ENCODE peak calls at places on chromosomes 1 and 21, in six cellular contexts. One of them, this sample, is unnamed.

GRCh38 chr1:36175137-36176095 is 19.5 kb downstream of the MAP7D1 start:
- DNase-seq in endothelial cell of umbilical vein: no peak
- DNase-seq in neural crest cell: no peak
- DNase-seq in hepatocyte: no peak
- DNase-seq in colonic mucosa: no peak
- DNase-seq in CD4-positive, alpha-beta T cell: no peak
- DNase-seq in this sample: no peak

GRCh38 chr1:231519166-231519565 is 9.3 kb upstream of the TSNAX start:
- DNase-seq in endothelial cell of umbilical vein: no peak
- DNase-seq in neural crest cell: no peak
- DNase-seq in hepatocyte: no peak
- DNase-seq in colonic mucosa: no peak
- DNase-seq in CD4-positive, alpha-beta T cell: no peak
- DNase-seq in this sample: no peak

GRCh38 chr1:34378968-34379729 is 202.4 kb downstream of the C1orf94 start:
- DNase-seq in endothelial cell of umbilical vein: no peak
- DNase-seq in neural crest cell: no peak
- DNase-seq in hepatocyte: peak
- DNase-seq in colonic mucosa: no peak
- DNase-seq in CD4-positive, alpha-beta T cell: no peak
- DNase-seq in this sample: no peak

GRCh38 chr1:71081697-71082080 is 854 bp upstream of the ZRANB2 start:
- DNase-seq in endothelial cell of umbilical vein: no peak
- DNase-seq in neural crest cell: no peak
- DNase-seq in hepatocyte: peak
- DNase-seq in colonic mucosa: no peak
- DNase-seq in CD4-positive, alpha-beta T cell: no peak
- DNase-seq in this sample: no peak

GRCh38 chr1:115727706-115728249 is 40.7 kb downstream of the CASQ2 start:
- DNase-seq in endothelial cell of umbilical vein: no peak
- DNase-seq in neural crest cell: no peak
- DNase-seq in hepatocyte: peak
- DNase-seq in colonic mucosa: peak
- DNase-seq in CD4-positive, alpha-beta T cell: no peak
- DNase-seq in this sample: no peak

GRCh38 chr1:222276062-222276461 is 271.8 kb downstream of the HHIPL2 start:
- DNase-seq in endothelial cell of umbilical vein: no peak
- DNase-seq in neural crest cell: no peak
- DNase-seq in hepatocyte: no peak
- DNase-seq in colonic mucosa: no peak
- DNase-seq in CD4-positive, alpha-beta T cell: no peak
- DNase-seq in this sample: no peak

GRCh38 chr1:2124446-2125198 is 70.0 kb downstream of the FAAP20 start:
- DNase-seq in endothelial cell of umbilical vein: no peak
- DNase-seq in neural crest cell: no peak
- DNase-seq in hepatocyte: no peak
- DNase-seq in colonic mucosa: no peak
- DNase-seq in CD4-positive, alpha-beta T cell: no peak
- DNase-seq in this sample: no peak

GRCh38 chr1:244341455-244342450 is 110.0 kb downstream of the ADSS2 start:
- DNase-seq in endothelial cell of umbilical vein: peak
- DNase-seq in neural crest cell: no peak
- DNase-seq in hepatocyte: peak
- DNase-seq in colonic mucosa: peak
- DNase-seq in CD4-positive, alpha-beta T cell: no peak
- DNase-seq in this sample: no peak

GRCh38 chr1:202154766-202155477 is 5.5 kb downstream of the PTPN7 start:
- DNase-seq in endothelial cell of umbilical vein: peak
- DNase-seq in neural crest cell: peak
- DNase-seq in hepatocyte: peak
- DNase-seq in colonic mucosa: peak
- DNase-seq in CD4-positive, alpha-beta T cell: peak
- DNase-seq in this sample: no peak

GRCh38 chr1:29879217-29879616 is 642.9 kb downstream of the PTPRU start:
- DNase-seq in endothelial cell of umbilical vein: no peak
- DNase-seq in neural crest cell: no peak
- DNase-seq in hepatocyte: no peak
- DNase-seq in colonic mucosa: no peak
- DNase-seq in CD4-positive, alpha-beta T cell: no peak
- DNase-seq in this sample: no peak

GRCh38 chr1:162165528-162165927 is 96.0 kb downstream of the NOS1AP start:
- DNase-seq in endothelial cell of umbilical vein: no peak
- DNase-seq in neural crest cell: no peak
- DNase-seq in hepatocyte: no peak
- DNase-seq in colonic mucosa: no peak
- DNase-seq in CD4-positive, alpha-beta T cell: no peak
- DNase-seq in this sample: no peak

GRCh38 chr1:29542476-29543015 is 306.2 kb downstream of the PTPRU start:
- DNase-seq in endothelial cell of umbilical vein: no peak
- DNase-seq in neural crest cell: no peak
- DNase-seq in hepatocyte: no peak
- DNase-seq in colonic mucosa: no peak
- DNase-seq in CD4-positive, alpha-beta T cell: no peak
- DNase-seq in this sample: no peak

GRCh38 chr1:193763313-193763712 is 576.9 kb upstream of the B3GALT2 start:
- DNase-seq in endothelial cell of umbilical vein: peak
- DNase-seq in neural crest cell: no peak
- DNase-seq in hepatocyte: no peak
- DNase-seq in colonic mucosa: no peak
- DNase-seq in CD4-positive, alpha-beta T cell: no peak
- DNase-seq in this sample: no peak

GRCh38 chr1:160169553-160170399 is 18.4 kb downstream of the ATP1A4 start:
- DNase-seq in endothelial cell of umbilical vein: no peak
- DNase-seq in neural crest cell: peak
- DNase-seq in hepatocyte: no peak
- DNase-seq in colonic mucosa: no peak
- DNase-seq in CD4-positive, alpha-beta T cell: no peak
- DNase-seq in this sample: no peak

GRCh38 chr1:209425959-209426358 is 157.6 kb upstream of the CAMK1G start:
- DNase-seq in endothelial cell of umbilical vein: no peak
- DNase-seq in neural crest cell: no peak
- DNase-seq in hepatocyte: no peak
- DNase-seq in colonic mucosa: no peak
- DNase-seq in CD4-positive, alpha-beta T cell: no peak
- DNase-seq in this sample: no peak

GRCh38 chr1:93000751-93001175 is 39.5 kb upstream of the DIPK1A start:
- DNase-seq in endothelial cell of umbilical vein: no peak
- DNase-seq in neural crest cell: no peak
- DNase-seq in hepatocyte: no peak
- DNase-seq in colonic mucosa: no peak
- DNase-seq in CD4-positive, alpha-beta T cell: no peak
- DNase-seq in this sample: no peak

GRCh38 chr1:93004566-93005251 is 43.4 kb upstream of the DIPK1A start:
- DNase-seq in endothelial cell of umbilical vein: no peak
- DNase-seq in neural crest cell: no peak
- DNase-seq in hepatocyte: no peak
- DNase-seq in colonic mucosa: no peak
- DNase-seq in CD4-positive, alpha-beta T cell: no peak
- DNase-seq in this sample: no peak

GRCh38 chr1:93003981-93004380 is 42.7 kb upstream of the DIPK1A start:
- DNase-seq in endothelial cell of umbilical vein: no peak
- DNase-seq in neural crest cell: no peak
- DNase-seq in hepatocyte: no peak
- DNase-seq in colonic mucosa: no peak
- DNase-seq in CD4-positive, alpha-beta T cell: no peak
- DNase-seq in this sample: no peak

GRCh38 chr1:93000291-93000690 is 39.0 kb upstream of the DIPK1A start:
- DNase-seq in endothelial cell of umbilical vein: no peak
- DNase-seq in neural crest cell: no peak
- DNase-seq in hepatocyte: no peak
- DNase-seq in colonic mucosa: no peak
- DNase-seq in CD4-positive, alpha-beta T cell: no peak
- DNase-seq in this sample: no peak

GRCh38 chr1:93001893-93002292 is 40.6 kb upstream of the DIPK1A start:
- DNase-seq in endothelial cell of umbilical vein: no peak
- DNase-seq in neural crest cell: no peak
- DNase-seq in hepatocyte: no peak
- DNase-seq in colonic mucosa: no peak
- DNase-seq in CD4-positive, alpha-beta T cell: no peak
- DNase-seq in this sample: no peak
- TF ChIP-seq CTCF in endothelial cell of umbilical vein: no peak
- TF ChIP-seq CTCF in neural crest cell: no peak
- TF ChIP-seq CTCF in hepatocyte: no peak
- TF ChIP-seq CTCF in colonic mucosa: no peak
- TF ChIP-seq CTCF in CD4-positive, alpha-beta T cell: no peak
- TF ChIP-seq CTCF in this sample: no peak

DNA sequence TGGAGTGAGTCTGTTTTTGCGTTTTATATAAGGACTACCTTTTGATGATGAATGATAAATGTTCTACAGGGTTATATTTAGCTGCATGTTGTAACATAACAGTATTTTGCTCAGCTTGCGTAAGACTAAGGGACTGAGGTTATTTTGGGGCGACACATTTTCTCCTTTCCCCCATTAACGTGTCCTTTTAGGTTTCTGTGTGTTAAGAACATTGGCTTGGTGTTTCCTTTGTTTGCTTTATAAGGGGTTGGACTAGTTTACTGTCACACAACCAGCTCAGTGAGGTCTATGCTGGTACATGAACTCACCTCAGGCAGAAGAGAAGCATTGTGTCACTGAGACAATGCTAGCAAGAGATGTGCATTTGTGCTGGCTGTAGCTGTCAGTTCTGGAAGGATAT is 62.4 kb downstream of the CDC14A start:
- DNase-seq in endothelial cell of umbilical vein: no peak
- DNase-seq in neural crest cell: no peak
- DNase-seq in hepatocyte: no peak
- DNase-seq in colonic mucosa: no peak
- DNase-seq in CD4-positive, alpha-beta T cell: no peak
- DNase-seq in this sample: no peak
- TF ChIP-seq CTCF in endothelial cell of umbilical vein: no peak
- TF ChIP-seq CTCF in neural crest cell: no peak
- TF ChIP-seq CTCF in hepatocyte: no peak
- TF ChIP-seq CTCF in colonic mucosa: no peak
- TF ChIP-seq CTCF in CD4-positive, alpha-beta T cell: no peak
- TF ChIP-seq CTCF in this sample: no peak

DNA sequence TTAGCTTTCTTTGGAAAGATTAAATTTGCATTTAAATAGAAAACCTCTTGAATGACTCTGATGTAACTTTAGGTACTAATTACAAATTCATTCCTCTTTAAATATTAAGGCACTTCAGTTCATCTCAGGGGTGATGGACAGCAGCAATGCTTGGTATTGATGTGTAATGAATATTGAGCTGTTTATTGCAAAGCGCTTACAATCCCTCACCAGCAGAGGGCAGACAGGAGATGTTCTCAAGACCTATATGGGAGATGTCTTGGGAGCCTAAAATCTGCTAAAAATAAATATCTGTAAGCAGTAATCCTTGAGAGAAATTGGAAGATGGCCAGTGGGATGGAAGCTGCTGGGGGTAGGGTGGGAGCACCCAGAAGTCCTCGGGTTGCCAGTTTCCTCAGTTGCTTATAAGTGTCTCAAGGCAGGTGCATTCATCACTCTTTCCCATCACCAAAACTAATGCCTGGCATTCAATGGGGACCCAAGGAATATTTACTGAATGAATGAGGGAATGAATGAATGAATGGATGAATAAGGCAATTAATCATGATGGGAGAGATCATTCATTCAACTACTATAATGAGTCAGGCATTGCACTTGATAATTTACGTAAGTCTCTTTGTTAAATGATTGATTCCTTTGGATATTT is 2.3 kb downstream of the KLHDC8A start:
- DNase-seq in endothelial cell of umbilical vein: peak
- DNase-seq in neural crest cell: peak
- DNase-seq in hepatocyte: peak
- DNase-seq in colonic mucosa: peak
- DNase-seq in CD4-positive, alpha-beta T cell: peak
- DNase-seq in this sample: peak
- TF ChIP-seq CTCF in endothelial cell of umbilical vein: peak
- TF ChIP-seq CTCF in neural crest cell: peak
- TF ChIP-seq CTCF in hepatocyte: peak
- TF ChIP-seq CTCF in colonic mucosa: peak
- TF ChIP-seq CTCF in CD4-positive, alpha-beta T cell: peak
- TF ChIP-seq CTCF in this sample: peak

GRCh38 chr1:234000557-234001081 is 96.1 kb downstream of the SLC35F3 start:
- DNase-seq in endothelial cell of umbilical vein: no peak
- DNase-seq in neural crest cell: no peak
- DNase-seq in hepatocyte: no peak
- DNase-seq in colonic mucosa: no peak
- DNase-seq in CD4-positive, alpha-beta T cell: no peak
- DNase-seq in this sample: no peak
- TF ChIP-seq CTCF in endothelial cell of umbilical vein: no peak
- TF ChIP-seq CTCF in neural crest cell: no peak
- TF ChIP-seq CTCF in hepatocyte: peak
- TF ChIP-seq CTCF in colonic mucosa: no peak
- TF ChIP-seq CTCF in CD4-positive, alpha-beta T cell: no peak
- TF ChIP-seq CTCF in this sample: no peak

GRCh38 chr21:44802396-44803153 is 955 bp upstream of the UBE2G2 start:
- DNase-seq in endothelial cell of umbilical vein: no peak
- DNase-seq in neural crest cell: no peak
- DNase-seq in hepatocyte: peak
- DNase-seq in colonic mucosa: no peak
- DNase-seq in CD4-positive, alpha-beta T cell: no peak
- DNase-seq in this sample: no peak

GRCh38 chr21:44797775-44798174 is 3.8 kb downstream of the UBE2G2 start:
- DNase-seq in endothelial cell of umbilical vein: no peak
- DNase-seq in neural crest cell: no peak
- DNase-seq in hepatocyte: no peak
- DNase-seq in colonic mucosa: no peak
- DNase-seq in CD4-positive, alpha-beta T cell: no peak
- DNase-seq in this sample: no peak

GRCh38 chr21:44800971-44801467 is 601 bp downstream of the UBE2G2 start:
- DNase-seq in endothelial cell of umbilical vein: peak
- DNase-seq in neural crest cell: no peak
- DNase-seq in hepatocyte: peak
- DNase-seq in colonic mucosa: peak
- DNase-seq in CD4-positive, alpha-beta T cell: no peak
- DNase-seq in this sample: no peak

GRCh38 chr21:44801468-44802395 is at the start of gene UBE2G2:
- DNase-seq in endothelial cell of umbilical vein: peak
- DNase-seq in neural crest cell: peak
- DNase-seq in hepatocyte: peak
- DNase-seq in colonic mucosa: peak
- DNase-seq in CD4-positive, alpha-beta T cell: peak
- DNase-seq in this sample: peak

DNA sequence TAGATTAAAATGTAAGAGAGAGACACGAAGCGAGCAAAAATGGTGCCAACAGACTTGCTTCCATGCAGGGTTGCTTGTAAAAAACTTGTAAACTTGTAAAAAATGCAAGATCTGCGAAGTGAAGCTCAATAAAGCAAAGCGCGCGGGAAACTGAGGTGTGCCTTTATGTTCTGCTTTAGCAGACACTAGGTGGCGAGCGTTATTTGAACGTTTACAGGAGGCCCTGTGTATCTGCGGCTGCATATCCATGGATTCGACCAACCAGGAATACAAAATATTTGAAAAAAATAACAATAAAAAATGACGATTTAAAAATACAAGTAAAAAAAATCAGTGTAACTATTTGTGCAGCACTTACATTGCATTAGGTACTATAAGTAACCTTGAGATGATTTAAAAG is 1.5 kb downstream of the UBE2G2 start:
- DNase-seq in endothelial cell of umbilical vein: peak
- DNase-seq in neural crest cell: no peak
- DNase-seq in hepatocyte: peak
- DNase-seq in colonic mucosa: peak
- DNase-seq in CD4-positive, alpha-beta T cell: no peak
- DNase-seq in this sample: no peak
- TF ChIP-seq CTCF in endothelial cell of umbilical vein: peak
- TF ChIP-seq CTCF in neural crest cell: peak
- TF ChIP-seq CTCF in hepatocyte: peak
- TF ChIP-seq CTCF in colonic mucosa: peak
- TF ChIP-seq CTCF in CD4-positive, alpha-beta T cell: no peak
- TF ChIP-seq CTCF in this sample: no peak